ENCODE peak calls at places on chromosomes 4 and X, in six cellular contexts. I, M, A, U, O and C are unnamed samples.
A peak's percentile ranks its signal among the peaks of the same experiment; 100 is the strongest.

GRCh38 chrX:63686878-63687714 is 97.9 kb downstream of the ARHGEF9 start:
- DNase-seq in M (no peak), A (no peak), U (peak; percentile 9), O (no peak), I (no peak), C (no peak)

GRCh38 chrX:39762266-39762841 is 335.4 kb downstream of the BCOR start:
- DNase-seq in O (no peak), M (no peak), A (no peak), I (no peak), U (no peak), C (no peak)

GRCh38 chr4:39446842-39447573 is 11.7 kb downstream of the RPL9 start:
- DNase-seq in U (peak; percentile 90), M (no peak), O (peak; percentile 86), A (no peak), I (peak; percentile 35), C (no peak)

GRCh38 chr4:72318771-72319170 is 250.2 kb downstream of the ADAMTS3 start:
- DNase-seq in O (no peak), U (no peak), M (no peak), I (no peak), A (no peak), C (no peak)

GRCh38 chrX:124209792-124210576 is 122.5 kb upstream of the TEX13D start:
- DNase-seq in A (no peak), I (no peak), O (no peak), M (no peak), U (no peak), C (no peak)

GRCh38 chr4:174940002-174940401 is 21.8 kb downstream of the ADAM29 start:
- DNase-seq in A (no peak), M (no peak), U (no peak), O (no peak), I (no peak), C (no peak)

GRCh38 chr4:64230709-64231310 is 178.4 kb downstream of the TECRL start:
- DNase-seq in M (no peak), U (no peak), O (no peak), A (no peak), I (no peak), C (no peak)

GRCh38 chr4:17510582-17510981 is 1.3 kb downstream of the QDPR start:
- DNase-seq in M (no peak), U (no peak), I (no peak), O (no peak), A (no peak), C (no peak)

GRCh38 chr4:85928775-85929585 is 430.9 kb downstream of the MAPK10 start:
- DNase-seq in A (no peak), I (no peak), U (no peak), M (no peak), O (no peak), C (no peak)

GRCh38 chr4:4686396-4686795 is 144.5 kb upstream of the STX18 start:
- DNase-seq in M (no peak), U (no peak), A (no peak), O (no peak), I (no peak), C (no peak)

GRCh38 chr4:185761352-185762235 is 50.4 kb downstream of the SORBS2 start:
- DNase-seq in A (no peak), I (no peak), U (no peak), O (no peak), M (no peak), C (no peak)

GRCh38 chr4:24547979-24548378 is 36.4 kb downstream of the DHX15 start:
- DNase-seq in I (no peak), M (no peak), O (no peak), U (no peak), A (no peak), C (no peak)

GRCh38 chr4:140250989-140251552 is 97.1 kb upstream of the MAML3 start:
- DNase-seq in O (no peak), M (no peak), U (no peak), I (no peak), A (no peak), C (no peak)

GRCh38 chrX:20802036-20802435 is 535.3 kb upstream of the RPS6KA3 start:
- DNase-seq in A (no peak), U (no peak), I (no peak), M (no peak), O (no peak), C (no peak)

GRCh38 chr4:111678908-111679307 is 466.3 kb upstream of the FAM241A start:
- DNase-seq in I (no peak), O (no peak), U (no peak), M (no peak), A (no peak), C (no peak)

GRCh38 chr4:154004450-154004849 is 215.6 kb upstream of the SFRP2 start:
- DNase-seq in I (no peak), A (no peak), M (no peak), U (no peak), O (no peak), C (no peak)

GRCh38 chrX:153981771-153982533 is 9.4 kb downstream of the TMEM187 start:
- DNase-seq in I (peak; percentile 54), M (no peak), U (no peak), A (no peak), O (no peak), C (no peak)

GRCh38 chr4:166128452-166128851 is 255.4 kb downstream of the TLL1 start:
- DNase-seq in I (no peak), A (no peak), O (no peak), M (no peak), U (no peak), C (no peak)

GRCh38 chr4:8439914-8440490 is 521 bp downstream of the ACOX3 start:
- DNase-seq in M (no peak), A (no peak), I (no peak), O (no peak), U (no peak), C (no peak)

GRCh38 chrX:143437439-143437838 is 79.8 kb downstream of the SPANXN3 start:
- DNase-seq in U (no peak), M (no peak), A (no peak), I (no peak), O (no peak), C (no peak)

GRCh38 chr4:4730214-4730613 is 129.3 kb upstream of the MSX1 start:
- DNase-seq in M (no peak), I (no peak), A (no peak), U (no peak), O (no peak), C (no peak)

GRCh38 chrX:130253916-130254315 is 14.8 kb downstream of the ZNF280C start:
- DNase-seq in U (no peak), O (no peak), M (no peak), I (no peak), A (no peak), C (no peak)

GRCh38 chrX:24694825-24695224 is 1.1 kb downstream of the POLA1 start:
- DNase-seq in U (no peak), M (no peak), O (no peak), A (no peak), I (no peak), C (no peak)

GRCh38 chr4:5973486-5974220 is 44.6 kb downstream of the C4orf50 start:
- DNase-seq in A (no peak), U (no peak), I (no peak), M (no peak), O (peak; percentile 68), C (no peak)

GRCh38 chr4:71614626-71615025 is 169.3 kb downstream of the GC start:
- DNase-seq in I (no peak), O (no peak), M (no peak), A (no peak), U (no peak), C (no peak)

GRCh38 chr4:3873446-3874415 is 107.5 kb downstream of the ADRA2C start:
- DNase-seq in O (peak; percentile 76), U (no peak), A (no peak), M (no peak), I (no peak), C (no peak)

GRCh38 chrX:111164728-111165127 is 68.7 kb downstream of the PAK3 start:
- DNase-seq in I (no peak), O (no peak), M (no peak), A (no peak), U (no peak), C (no peak)

GRCh38 chr4:163534056-163534455 is 39.6 kb downstream of the TMA16 start:
- DNase-seq in O (no peak), M (no peak), A (no peak), U (no peak), I (no peak), C (no peak)

GRCh38 chr4:163540448-163540847 is 46.0 kb downstream of the TMA16 start:
- DNase-seq in A (no peak), M (no peak), U (no peak), I (no peak), O (no peak), C (no peak)

GRCh38 chr4:163540977-163541376 is 46.5 kb downstream of the TMA16 start:
- DNase-seq in A (no peak), M (no peak), I (no peak), O (no peak), U (no peak), C (no peak)

GRCh38 chr4:163536101-163536500 is 41.6 kb downstream of the TMA16 start:
- DNase-seq in O (no peak), A (no peak), M (no peak), U (no peak), I (no peak), C (no peak)

DNA sequence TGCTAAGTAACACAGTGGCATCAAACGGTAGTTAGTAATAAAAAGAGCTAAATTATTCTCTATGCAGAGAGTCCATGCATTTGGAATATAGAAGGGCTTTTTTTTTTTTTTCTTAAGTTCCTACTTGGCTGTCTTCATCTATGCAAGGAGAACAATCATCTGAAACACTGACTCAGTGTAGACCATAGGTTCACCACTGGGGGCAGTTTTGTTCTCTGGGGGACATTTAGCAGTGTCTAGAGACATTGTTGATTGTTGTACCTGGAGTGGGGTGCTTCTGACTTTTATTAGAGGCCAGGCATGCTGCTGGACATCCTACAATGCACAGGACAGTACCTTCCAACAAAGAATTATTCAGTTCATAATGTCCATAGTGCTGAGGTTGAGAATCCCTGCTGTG is 41.2 kb downstream of the TMA16 start:
- DNase-seq in M (no peak), O (no peak), U (no peak), I (no peak), A (no peak), C (no peak)
- TF ChIP-seq CTCF in M (no peak), O (no peak), U (peak; percentile 10), I (no peak), A (no peak), C (no peak)

GRCh38 chr4:109908741-109909140 is 3.9 kb upstream of the EGF start:
- DNase-seq in U (no peak), O (no peak), I (no peak), A (no peak), M (no peak), C (no peak)
- TF ChIP-seq CTCF in U (no peak), O (no peak), I (no peak), A (no peak), M (no peak), C (no peak)

GRCh38 chr4:101187837-101188236 is 159.5 kb downstream of the PPP3CA start:
- DNase-seq in I (no peak), A (no peak), U (no peak), O (no peak), M (no peak), C (no peak)
- TF ChIP-seq CTCF in I (no peak), A (no peak), U (peak; percentile 2), O (no peak), M (no peak), C (peak; percentile 52)

DNA sequence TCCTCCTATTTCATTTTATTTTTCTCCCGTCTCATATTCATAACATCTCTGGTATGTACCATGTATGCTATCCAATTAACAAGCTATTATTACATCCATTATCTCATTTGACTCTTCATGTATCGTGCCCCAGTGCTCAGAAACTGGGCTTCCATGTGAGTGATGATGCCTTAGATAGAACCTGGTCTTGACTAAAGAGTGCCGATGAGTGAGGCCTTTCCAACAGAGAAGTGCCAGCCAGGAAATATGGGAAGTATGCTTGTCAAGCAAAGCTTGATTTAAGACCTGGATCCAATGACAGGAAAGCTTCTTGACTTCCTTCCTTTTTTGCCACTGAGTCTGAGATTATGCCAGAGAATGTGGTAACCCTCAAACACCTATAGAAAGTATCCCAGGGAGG is 371.7 kb upstream of the FGF13 start:
- DNase-seq in U (no peak), I (no peak), M (no peak), O (no peak), A (no peak), C (no peak)
- TF ChIP-seq CTCF in U (no peak), I (no peak), M (no peak), O (no peak), A (no peak), C (no peak)